ENCODE peak calls at places on chromosomes 2 and 18, in eight cellular contexts. K, C, G, E, Z, W, V and O are unnamed samples.

GRCh38 chr2:234991793-234992192 is 40.0 kb downstream of the SH3BP4 start:
- DNase-seq in K (no peak), C (no peak), G (no peak), E (peak; percentile 38), Z (no peak), W (no peak), V (no peak), O (no peak)

GRCh38 chr2:130316596-130316995 is 26.1 kb upstream of the IMP4 start:
- DNase-seq in K (no peak), C (no peak), G (no peak), E (no peak), Z (no peak), W (no peak), V (no peak), O (no peak)

GRCh38 chr2:217785544-217786045 is 217.2 kb downstream of the TNS1 start:
- DNase-seq in K (peak; percentile 57), C (peak; percentile 83), G (peak; percentile 77), E (peak; percentile 89), Z (peak; percentile 89), W (peak; percentile 54), V (peak; percentile 72), O (peak; percentile 34)

GRCh38 chr2:79219383-79219988 is 59.9 kb upstream of the REG3A start:
- DNase-seq in K (no peak), C (peak; percentile 69), G (no peak), E (no peak), Z (no peak), W (peak; percentile 56), V (peak; percentile 16), O (no peak)

GRCh38 chr18:79778291-79778791 is 19.4 kb upstream of the KCNG2 start:
- DNase-seq in K (no peak), C (no peak), G (no peak), E (no peak), Z (no peak), W (no peak), V (no peak), O (no peak)

GRCh38 chr2:178553047-178553446 is 72.8 kb downstream of the PLEKHA3 start:
- DNase-seq in K (no peak), C (no peak), G (no peak), E (no peak), Z (no peak), W (no peak), V (peak; percentile 91), O (no peak)

GRCh38 chr2:46118656-46119338 is 178.4 kb upstream of the EPAS1 start:
- DNase-seq in K (no peak), C (no peak), G (peak; percentile 47), E (no peak), Z (no peak), W (no peak), V (peak; percentile 80), O (no peak)

GRCh38 chr2:29921560-29921915 is at the start of gene ALK:
- DNase-seq in K (peak; percentile 23), C (peak; percentile 98), G (peak; percentile 87), E (peak; percentile 91), Z (peak; percentile 96), W (peak; percentile 91), V (peak; percentile 82), O (peak; percentile 18)

GRCh38 chr2:128404709-128405466 is 86.2 kb upstream of the HS6ST1 start:
- DNase-seq in K (no peak), C (no peak), G (no peak), E (no peak), Z (no peak), W (no peak), V (no peak), O (no peak)

GRCh38 chr2:85728883-85729824 is 24.6 kb upstream of the ATOH8 start:
- DNase-seq in K (peak; percentile 64), C (peak; percentile 95), G (peak; percentile 89), E (peak; percentile 94), Z (peak; percentile 95), W (peak; percentile 64), V (peak; percentile 82), O (peak; percentile 32)

GRCh38 chr2:127632592-127633489 is 13.1 kb upstream of the GPR17 start:
- DNase-seq in K (no peak), C (no peak), G (no peak), E (no peak), Z (no peak), W (no peak), V (no peak), O (no peak)

GRCh38 chr2:9941996-9942390 is 9.5 kb upstream of the GRHL1 start:
- DNase-seq in K (no peak), C (no peak), G (no peak), E (no peak), Z (no peak), W (no peak), V (no peak), O (no peak)

GRCh38 chr18:26312196-26312595 is 86.0 kb downstream of the TAF4B start:
- DNase-seq in K (no peak), C (peak; percentile 23), G (no peak), E (no peak), Z (no peak), W (no peak), V (no peak), O (no peak)

GRCh38 chr2:71129114-71129890 is 727 bp downstream of the MCEE start:
- DNase-seq in K (no peak), C (no peak), G (no peak), E (no peak), Z (no peak), W (peak; percentile 9), V (peak; percentile 61), O (no peak)

GRCh38 chr2:227877359-227878309 is 6.2 kb downstream of the DAW1 start:
- DNase-seq in K (no peak), C (no peak), G (no peak), E (no peak), Z (no peak), W (no peak), V (no peak), O (no peak)

GRCh38 chr2:102050854-102051391 is 59.2 kb downstream of the IL1R2 start:
- DNase-seq in K (no peak), C (no peak), G (peak; percentile 91), E (peak; percentile 90), Z (no peak), W (no peak), V (peak; percentile 89), O (no peak)

GRCh38 chr2:37349376-37349775 is 4.9 kb downstream of the QPCT start:
- DNase-seq in K (no peak), C (peak; percentile 25), G (no peak), E (no peak), Z (no peak), W (peak; percentile 23), V (no peak), O (no peak)

GRCh38 chr18:4106407-4107033 is 348.6 kb downstream of the DLGAP1 start:
- DNase-seq in K (peak; percentile 26), C (peak; percentile 54), G (peak; percentile 29), E (peak; percentile 65), Z (peak; percentile 83), W (no peak), V (peak; percentile 42), O (peak; percentile 14)

GRCh38 chr2:137255990-137256389 is 490.6 kb downstream of the THSD7B start:
- DNase-seq in K (no peak), C (no peak), G (no peak), E (no peak), Z (no peak), W (no peak), V (peak; percentile 66), O (no peak)

GRCh38 chr18:3806656-3807055 is 356.7 kb downstream of the TGIF1 start:
- DNase-seq in K (no peak), C (no peak), G (no peak), E (no peak), Z (no peak), W (no peak), V (no peak), O (no peak)

GRCh38 chr2:28713582-28714292 is 37.9 kb upstream of the PPP1CB start:
- DNase-seq in K (no peak), C (no peak), G (no peak), E (no peak), Z (no peak), W (no peak), V (peak; percentile 64), O (no peak)

GRCh38 chr2:208820289-208820688 is 413.7 kb downstream of the PTH2R start:
- DNase-seq in K (no peak), C (no peak), G (no peak), E (no peak), Z (no peak), W (peak; percentile 71), V (no peak), O (no peak)

GRCh38 chr2:45069711-45070664 is 60.7 kb upstream of the SIX2 start:
- DNase-seq in K (no peak), C (peak; percentile 42), G (no peak), E (no peak), Z (peak; percentile 43), W (no peak), V (no peak), O (no peak)

GRCh38 chr2:84458436-84459027 is 548 bp downstream of the SUCLG1 start:
- DNase-seq in K (no peak), C (no peak), G (peak; percentile 33), E (no peak), Z (peak; percentile 14), W (no peak), V (peak; percentile 27), O (peak; percentile 0)

GRCh38 chr2:10310489-10310888 is 7.8 kb downstream of the HPCAL1 start:
- DNase-seq in K (no peak), C (no peak), G (no peak), E (no peak), Z (no peak), W (no peak), V (no peak), O (no peak)

GRCh38 chr2:136378712-136379595 is 261.0 kb upstream of the CXCR4 start:
- DNase-seq in K (peak; percentile 46), C (peak; percentile 63), G (peak; percentile 33), E (no peak), Z (peak; percentile 76), W (peak; percentile 64), V (peak; percentile 32), O (peak; percentile 37)

GRCh38 chr2:110948027-110948687 is 172.6 kb upstream of the BCL2L11 start:
- DNase-seq in K (no peak), C (no peak), G (no peak), E (no peak), Z (no peak), W (peak; percentile 44), V (no peak), O (no peak)

GRCh38 chr2:44579136-44579836 is 217.5 kb downstream of the CAMKMT start:
- DNase-seq in K (no peak), C (no peak), G (no peak), E (no peak), Z (no peak), W (no peak), V (no peak), O (no peak)

GRCh38 chr2:179020156-179020750 is 29.7 kb downstream of the CCDC141 start:
- DNase-seq in K (no peak), C (peak; percentile 60), G (peak; percentile 25), E (no peak), Z (peak; percentile 69), W (peak; percentile 71), V (peak; percentile 5), O (no peak)

GRCh38 chr2:193806088-193806774 is 1611.5 kb upstream of the TMEFF2 start:
- DNase-seq in K (no peak), C (no peak), G (no peak), E (no peak), Z (no peak), W (no peak), V (no peak), O (no peak)

GRCh38 chr18:70490008-70490933 is 201.4 kb downstream of the SOCS6 start:
- DNase-seq in K (no peak), C (peak; percentile 49), G (no peak), E (no peak), Z (no peak), W (peak; percentile 73), V (peak; percentile 68), O (no peak)

GRCh38 chr2:196586511-196586991 is 53.0 kb upstream of the CCDC150 start:
- DNase-seq in K (no peak), C (no peak), G (no peak), E (no peak), Z (no peak), W (no peak), V (peak; percentile 94), O (no peak)

GRCh38 chr2:132542953-132543569 is 126.5 kb downstream of the GPR39 start:
- DNase-seq in K (no peak), C (no peak), G (no peak), E (no peak), Z (no peak), W (no peak), V (peak; percentile 22), O (no peak)

GRCh38 chr18:47755102-47755456 is 175.4 kb downstream of the SMAD2 start:
- DNase-seq in K (no peak), C (no peak), G (no peak), E (no peak), Z (no peak), W (no peak), V (no peak), O (no peak)